ENCODE peak calls at places on chromosomes 7 and 10, in six cellular contexts. W is hippocampal formation; B is NCI-H460; H is stimulated activated CD8-positive, alpha-beta memory T cell treated with anti-CD3 and anti-CD28 coated beads, Interleukin-12 subunit alpha, Interleukin-12 subunit beta, amount 100 ng/mL, for 1 hour; T is astrocyte of the cerebellum; Q is H9. R is an unnamed sample.

GRCh38 chr7:44289341-44290249 is 35.8 kb downstream of the CAMK2B start:
- DNase-seq in B (no peak), H (no peak), T (no peak), Q (peak; percentile 32), W (no peak), R (peak; percentile 33)

GRCh38 chr7:36312064-36312914 is 77.4 kb upstream of the ANLN start:
- DNase-seq in Q (peak; percentile 79), H (no peak), B (peak; percentile 23), T (no peak), W (no peak), R (no peak)

GRCh38 chr7:77799078-77799964 is 748 bp downstream of the PHTF2 start:
- DNase-seq in Q (peak; percentile 50), B (peak; percentile 12), W (peak; percentile 41), H (no peak), T (no peak), R (no peak)

GRCh38 chr10:78950656-78951587 is 117.8 kb upstream of the ZMIZ1 start:
- DNase-seq in B (no peak), W (no peak), Q (no peak), T (no peak), H (no peak), R (peak; percentile 91)

GRCh38 chr7:73565675-73566342 is 8.3 kb upstream of the BCL7B start:
- DNase-seq in H (no peak), W (no peak), B (no peak), T (no peak), Q (no peak), R (no peak)

GRCh38 chr10:61000769-61001730 is 57.1 kb upstream of the RHOBTB1 start:
- DNase-seq in H (no peak), W (no peak), Q (peak; percentile 70), B (no peak), T (no peak), R (no peak)

GRCh38 chr7:130887182-130888016 is 153.4 kb upstream of the KLF14 start:
- DNase-seq in H (no peak), W (no peak), Q (no peak), B (no peak), T (no peak), R (no peak)

GRCh38 chr7:99789441-99790070 is 5.6 kb upstream of the CYP3A4 start:
- DNase-seq in T (no peak), B (no peak), W (no peak), H (no peak), Q (no peak), R (no peak)

GRCh38 chr7:149624006-149624405 is 126.4 kb upstream of the ZNF746 start:
- DNase-seq in B (no peak), H (peak; percentile 16), W (no peak), T (no peak), Q (no peak), R (no peak)

GRCh38 chr7:94053532-94053931 is 49.4 kb upstream of the BET1 start:
- DNase-seq in Q (no peak), T (no peak), W (no peak), B (no peak), H (no peak), R (no peak)

GRCh38 chr10:100100651-100101525 is 19.2 kb upstream of the CPN1 start:
- DNase-seq in T (no peak), B (peak; percentile 21), W (no peak), Q (no peak), H (no peak), R (no peak)

GRCh38 chr7:80883188-80884025 is 35.4 kb downstream of the SEMA3C start:
- DNase-seq in B (peak; percentile 88), Q (no peak), T (peak; percentile 87), H (no peak), W (no peak), R (peak; percentile 64)